ENCODE peak calls at places on chromosome 21, in nine cellular contexts. J is NCI-H1092, T is NCI-H345, B is heart right ventricle, Y is SHP77, W is RPMI8226, Z is GM23338, V is kidney, L is EH. H is an unnamed sample.

GRCh38 chr21:45977396-45977795 is 4.2 kb upstream of the COL6A1 start:
- DNase-seq in B (peak), T (no peak), V (peak), L (peak), Z (peak), Y (no peak), J (no peak), W (no peak), H (no peak)

GRCh38 chr21:14763695-14764064 is 217.6 kb upstream of the SAMSN1 start:
- DNase-seq in Z (no peak), L (no peak), Y (no peak), J (no peak), W (peak), T (no peak), V (no peak), B (no peak), H (no peak)

GRCh38 chr21:42025392-42026071 is 15.4 kb upstream of the ZBTB21 start:
- DNase-seq in J (no peak), W (no peak), T (no peak), Z (no peak), B (no peak), Y (no peak), V (no peak), L (peak), H (no peak)

GRCh38 chr21:27475363-27475955 is 508.6 kb upstream of the ADAMTS5 start:
- DNase-seq in J (no peak), Y (no peak), Z (no peak), V (no peak), B (no peak), T (no peak), L (peak), W (no peak), H (no peak)

GRCh38 chr21:45862544-45863207 is 118.9 kb upstream of the COL6A1 start:
- DNase-seq in Z (no peak), Y (no peak), L (no peak), W (no peak), V (no peak), B (no peak), T (no peak), J (no peak), H (no peak)

GRCh38 chr21:13937236-13937635 is 273.5 kb downstream of the LIPI start:
- DNase-seq in W (no peak), T (no peak), V (peak), B (no peak), Z (no peak), Y (no peak), J (no peak), L (no peak), H (no peak)

GRCh38 chr21:36188081-36188681 is 31.6 kb downstream of the DOP1B start:
- DNase-seq in L (no peak), V (peak), W (no peak), T (peak), B (peak), J (peak), Z (no peak), Y (peak), H (peak)

GRCh38 chr21:29172282-29172681 is 41.8 kb downstream of the MAP3K7CL start:
- DNase-seq in B (no peak), V (no peak), J (no peak), T (no peak), L (no peak), W (no peak), Z (no peak), Y (no peak), H (no peak)

GRCh38 chr21:42031816-42032215 is 21.7 kb upstream of the ZBTB21 start:
- DNase-seq in Y (no peak), J (peak), W (peak), Z (no peak), L (no peak), T (peak), B (no peak), V (no peak), H (no peak)

GRCh38 chr21:19609611-19610010 is 1206.0 kb upstream of the TMPRSS15 start:
- DNase-seq in W (no peak), Y (no peak), Z (no peak), V (no peak), T (no peak), B (no peak), L (no peak), J (no peak), H (no peak)

GRCh38 chr21:42845296-42845965 is 33.9 kb downstream of the WDR4 start:
- DNase-seq in B (peak), T (no peak), J (peak), Y (no peak), W (no peak), V (peak), Z (no peak), L (no peak), H (no peak)

GRCh38 chr21:42799948-42800347 is 79.4 kb downstream of the WDR4 start:
- DNase-seq in W (no peak), Z (no peak), L (no peak), J (no peak), B (no peak), V (no peak), T (no peak), Y (no peak), H (no peak)